ENCODE peak calls at places on chromosomes 11 and 22, in ten cellular contexts. One of them, this sample, is unnamed.

GRCh38 chr11:132911186-132911585 is 621.1 kb downstream of the OPCML start:
- DNase-seq in stomach: no peak
- DNase-seq in heart left ventricle: no peak
- DNase-seq in body of pancreas: no peak
- DNase-seq in endothelial cell of umbilical vein: no peak
- DNase-seq in HCT116: no peak
- DNase-seq in IMR-90: peak; percentile 58
- DNase-seq in suprapubic skin: no peak
- DNase-seq in breast epithelium: no peak
- DNase-seq in uterus: no peak
- DNase-seq in this sample: no peak

GRCh38 chr11:108592591-108593213 is 866 bp downstream of the EXPH5 start:
- DNase-seq in stomach: peak; percentile 37
- DNase-seq in heart left ventricle: no peak
- DNase-seq in body of pancreas: peak; percentile 42
- DNase-seq in endothelial cell of umbilical vein: no peak
- DNase-seq in HCT116: no peak
- DNase-seq in IMR-90: no peak
- DNase-seq in suprapubic skin: no peak
- DNase-seq in breast epithelium: no peak
- DNase-seq in uterus: no peak
- DNase-seq in this sample: peak; percentile 56

GRCh38 chr11:36507824-36508489 is 2.1 kb downstream of the TRAF6 start:
- DNase-seq in stomach: no peak
- DNase-seq in heart left ventricle: no peak
- DNase-seq in body of pancreas: peak; percentile 32
- DNase-seq in endothelial cell of umbilical vein: no peak
- DNase-seq in HCT116: no peak
- DNase-seq in IMR-90: no peak
- DNase-seq in suprapubic skin: no peak
- DNase-seq in breast epithelium: no peak
- DNase-seq in uterus: no peak
- DNase-seq in this sample: no peak

GRCh38 chr11:117833401-117833891 is 8.9 kb upstream of the FXYD2 start:
- DNase-seq in stomach: peak; percentile 75
- DNase-seq in heart left ventricle: peak; percentile 7
- DNase-seq in body of pancreas: peak; percentile 91
- DNase-seq in endothelial cell of umbilical vein: no peak
- DNase-seq in HCT116: no peak
- DNase-seq in IMR-90: no peak
- DNase-seq in suprapubic skin: peak; percentile 64
- DNase-seq in breast epithelium: peak; percentile 88
- DNase-seq in uterus: peak; percentile 34
- DNase-seq in this sample: peak; percentile 88

GRCh38 chr11:73999581-74000306 is 9.1 kb downstream of the UCP3 start:
- DNase-seq in stomach: no peak
- DNase-seq in heart left ventricle: no peak
- DNase-seq in body of pancreas: no peak
- DNase-seq in endothelial cell of umbilical vein: no peak
- DNase-seq in HCT116: no peak
- DNase-seq in IMR-90: no peak
- DNase-seq in suprapubic skin: peak; percentile 8
- DNase-seq in breast epithelium: no peak
- DNase-seq in uterus: no peak
- DNase-seq in this sample: no peak

GRCh38 chr22:46795845-46796565 is 33.6 kb downstream of the TBC1D22A start:
- DNase-seq in stomach: no peak
- DNase-seq in heart left ventricle: no peak
- DNase-seq in body of pancreas: no peak
- DNase-seq in endothelial cell of umbilical vein: no peak
- DNase-seq in HCT116: no peak
- DNase-seq in IMR-90: no peak
- DNase-seq in suprapubic skin: no peak
- DNase-seq in breast epithelium: peak; percentile 7
- DNase-seq in uterus: no peak
- DNase-seq in this sample: no peak

GRCh38 chr22:47001288-47001687 is 238.8 kb downstream of the TBC1D22A start:
- DNase-seq in stomach: no peak
- DNase-seq in heart left ventricle: no peak
- DNase-seq in body of pancreas: no peak
- DNase-seq in endothelial cell of umbilical vein: no peak
- DNase-seq in HCT116: no peak
- DNase-seq in IMR-90: no peak
- DNase-seq in suprapubic skin: peak; percentile 15
- DNase-seq in breast epithelium: no peak
- DNase-seq in uterus: no peak
- DNase-seq in this sample: no peak

GRCh38 chr11:68206211-68206610 is 6.9 kb downstream of the KMT5B start:
- DNase-seq in stomach: no peak
- DNase-seq in heart left ventricle: no peak
- DNase-seq in body of pancreas: no peak
- DNase-seq in endothelial cell of umbilical vein: peak; percentile 70
- DNase-seq in HCT116: peak; percentile 53
- DNase-seq in IMR-90: peak; percentile 69
- DNase-seq in suprapubic skin: no peak
- DNase-seq in breast epithelium: no peak
- DNase-seq in uterus: no peak
- DNase-seq in this sample: no peak

GRCh38 chr22:41300661-41301060 is 664 bp upstream of the ZC3H7B start:
- DNase-seq in stomach: no peak
- DNase-seq in heart left ventricle: no peak
- DNase-seq in body of pancreas: no peak
- DNase-seq in endothelial cell of umbilical vein: no peak
- DNase-seq in HCT116: no peak
- DNase-seq in IMR-90: no peak
- DNase-seq in suprapubic skin: no peak
- DNase-seq in breast epithelium: no peak
- DNase-seq in uterus: no peak
- DNase-seq in this sample: no peak

GRCh38 chr22:21758056-21758455 is 22.5 kb upstream of the YPEL1 start:
- DNase-seq in stomach: no peak
- DNase-seq in heart left ventricle: no peak
- DNase-seq in body of pancreas: no peak
- DNase-seq in endothelial cell of umbilical vein: peak; percentile 86
- DNase-seq in HCT116: no peak
- DNase-seq in IMR-90: no peak
- DNase-seq in suprapubic skin: no peak
- DNase-seq in breast epithelium: no peak
- DNase-seq in uterus: no peak
- DNase-seq in this sample: no peak

GRCh38 chr11:73429121-73429740 is 53.0 kb downstream of the RELT start:
- DNase-seq in stomach: no peak
- DNase-seq in heart left ventricle: no peak
- DNase-seq in body of pancreas: no peak
- DNase-seq in endothelial cell of umbilical vein: peak; percentile 15
- DNase-seq in HCT116: no peak
- DNase-seq in IMR-90: peak; percentile 75
- DNase-seq in suprapubic skin: no peak
- DNase-seq in breast epithelium: no peak
- DNase-seq in uterus: no peak
- DNase-seq in this sample: no peak

GRCh38 chr11:63839508-63840355 is 822 bp downstream of the MARK2 start:
- DNase-seq in stomach: peak; percentile 54
- DNase-seq in heart left ventricle: peak; percentile 33
- DNase-seq in body of pancreas: peak; percentile 56
- DNase-seq in endothelial cell of umbilical vein: peak; percentile 23
- DNase-seq in HCT116: no peak
- DNase-seq in IMR-90: no peak
- DNase-seq in suprapubic skin: peak; percentile 84
- DNase-seq in breast epithelium: no peak
- DNase-seq in uterus: peak; percentile 42
- DNase-seq in this sample: peak; percentile 51

GRCh38 chr22:37303821-37304274 is 21.5 kb downstream of the CYTH4 start:
- DNase-seq in stomach: no peak
- DNase-seq in heart left ventricle: no peak
- DNase-seq in body of pancreas: no peak
- DNase-seq in endothelial cell of umbilical vein: peak; percentile 78
- DNase-seq in HCT116: peak; percentile 42
- DNase-seq in IMR-90: peak; percentile 95
- DNase-seq in suprapubic skin: no peak
- DNase-seq in breast epithelium: no peak
- DNase-seq in uterus: no peak
- DNase-seq in this sample: no peak

GRCh38 chr11:71482216-71482615 is 29.2 kb downstream of the NADSYN1 start:
- DNase-seq in stomach: no peak
- DNase-seq in heart left ventricle: no peak
- DNase-seq in body of pancreas: no peak
- DNase-seq in endothelial cell of umbilical vein: no peak
- DNase-seq in HCT116: no peak
- DNase-seq in IMR-90: no peak
- DNase-seq in suprapubic skin: no peak
- DNase-seq in breast epithelium: no peak
- DNase-seq in uterus: no peak
- DNase-seq in this sample: no peak

GRCh38 chr11:10076458-10077141 is 217.4 kb downstream of the SBF2 start:
- DNase-seq in stomach: peak; percentile 47
- DNase-seq in heart left ventricle: peak; percentile 42
- DNase-seq in body of pancreas: peak; percentile 22
- DNase-seq in endothelial cell of umbilical vein: peak; percentile 28
- DNase-seq in HCT116: peak; percentile 19
- DNase-seq in IMR-90: peak; percentile 63
- DNase-seq in suprapubic skin: no peak
- DNase-seq in breast epithelium: no peak
- DNase-seq in uterus: no peak
- DNase-seq in this sample: peak; percentile 66

GRCh38 chr22:37634505-37635002 is 4.9 kb upstream of the SH3BP1 start:
- DNase-seq in stomach: no peak
- DNase-seq in heart left ventricle: no peak
- DNase-seq in body of pancreas: no peak
- DNase-seq in endothelial cell of umbilical vein: no peak
- DNase-seq in HCT116: no peak
- DNase-seq in IMR-90: no peak
- DNase-seq in suprapubic skin: peak; percentile 73
- DNase-seq in breast epithelium: no peak
- DNase-seq in uterus: no peak
- DNase-seq in this sample: no peak

GRCh38 chr22:43993072-43993760 is 30.9 kb upstream of the PARVB start:
- DNase-seq in stomach: peak; percentile 54
- DNase-seq in heart left ventricle: peak; percentile 38
- DNase-seq in body of pancreas: peak; percentile 26
- DNase-seq in endothelial cell of umbilical vein: peak; percentile 53
- DNase-seq in HCT116: peak; percentile 21
- DNase-seq in IMR-90: peak; percentile 64
- DNase-seq in suprapubic skin: no peak
- DNase-seq in breast epithelium: no peak
- DNase-seq in uterus: peak; percentile 47
- DNase-seq in this sample: no peak

GRCh38 chr11:107477820-107478219 is 20.2 kb upstream of the CWF19L2 start:
- DNase-seq in stomach: no peak
- DNase-seq in heart left ventricle: no peak
- DNase-seq in body of pancreas: no peak
- DNase-seq in endothelial cell of umbilical vein: no peak
- DNase-seq in HCT116: no peak
- DNase-seq in IMR-90: no peak
- DNase-seq in suprapubic skin: no peak
- DNase-seq in breast epithelium: no peak
- DNase-seq in uterus: no peak
- DNase-seq in this sample: no peak

GRCh38 chr22:30565341-30565740 is 9.1 kb downstream of the GAL3ST1 start:
- DNase-seq in stomach: no peak
- DNase-seq in heart left ventricle: no peak
- DNase-seq in body of pancreas: no peak
- DNase-seq in endothelial cell of umbilical vein: no peak
- DNase-seq in HCT116: no peak
- DNase-seq in IMR-90: peak; percentile 16
- DNase-seq in suprapubic skin: no peak
- DNase-seq in breast epithelium: no peak
- DNase-seq in uterus: no peak
- DNase-seq in this sample: no peak

GRCh38 chr11:46347637-46348311 is 511 bp downstream of the DGKZ start:
- DNase-seq in stomach: no peak
- DNase-seq in heart left ventricle: no peak
- DNase-seq in body of pancreas: peak; percentile 52
- DNase-seq in endothelial cell of umbilical vein: no peak
- DNase-seq in HCT116: no peak
- DNase-seq in IMR-90: no peak
- DNase-seq in suprapubic skin: no peak
- DNase-seq in breast epithelium: no peak
- DNase-seq in uterus: no peak
- DNase-seq in this sample: peak; percentile 70

GRCh38 chr22:43118024-43118849 is 7.7 kb downstream of the BIK start:
- DNase-seq in stomach: peak; percentile 72
- DNase-seq in heart left ventricle: no peak
- DNase-seq in body of pancreas: no peak
- DNase-seq in endothelial cell of umbilical vein: no peak
- DNase-seq in HCT116: no peak
- DNase-seq in IMR-90: no peak
- DNase-seq in suprapubic skin: no peak
- DNase-seq in breast epithelium: no peak
- DNase-seq in uterus: no peak
- DNase-seq in this sample: no peak

GRCh38 chr22:19146215-19146968 is 1.9 kb upstream of the ESS2 start:
- DNase-seq in stomach: no peak
- DNase-seq in heart left ventricle: no peak
- DNase-seq in body of pancreas: no peak
- DNase-seq in endothelial cell of umbilical vein: no peak
- DNase-seq in HCT116: no peak
- DNase-seq in IMR-90: no peak
- DNase-seq in suprapubic skin: no peak
- DNase-seq in breast epithelium: no peak
- DNase-seq in uterus: no peak
- DNase-seq in this sample: no peak
- H3K27me3 ChIP-seq in stomach: peaks cover 41% of the 10 kb centered on the region
- H3K27me3 ChIP-seq in heart left ventricle: peaks cover 33% of the 10 kb centered on the region
- H3K27me3 ChIP-seq in body of pancreas: no peaks in the 10 kb centered on the region
- H3K27me3 ChIP-seq in endothelial cell of umbilical vein: peaks cover 37% of the 10 kb centered on the region
- H3K27me3 ChIP-seq in HCT116: no peaks in the 10 kb centered on the region
- H3K27me3 ChIP-seq in IMR-90: peaks cover 39% of the 10 kb centered on the region
- H3K27me3 ChIP-seq in suprapubic skin: peaks cover 37% of the 10 kb centered on the region
- H3K27me3 ChIP-seq in breast epithelium: peaks cover 7% of the 10 kb centered on the region
- H3K27me3 ChIP-seq in uterus: peaks cover 5% of the 10 kb centered on the region
- H3K27me3 ChIP-seq in this sample: peaks cover 19% of the 10 kb centered on the region

GRCh38 chr11:65506770-65507485 is 8.1 kb downstream of the MALAT1 start:
- DNase-seq in stomach: peak; percentile 56
- DNase-seq in heart left ventricle: peak; percentile 39
- DNase-seq in body of pancreas: peak; percentile 52
- DNase-seq in endothelial cell of umbilical vein: peak; percentile 61
- DNase-seq in HCT116: peak; percentile 91
- DNase-seq in IMR-90: peak; percentile 95
- DNase-seq in suprapubic skin: peak; percentile 62
- DNase-seq in breast epithelium: peak; percentile 62
- DNase-seq in uterus: no peak
- DNase-seq in this sample: no peak
- TF ChIP-seq POLR2A in stomach: no peak
- TF ChIP-seq POLR2A in heart left ventricle: peak; percentile 35
- TF ChIP-seq POLR2A in body of pancreas: peak; percentile 59
- TF ChIP-seq POLR2A in endothelial cell of umbilical vein: peak; percentile 87
- TF ChIP-seq POLR2A in HCT116: peak; percentile 54
- TF ChIP-seq POLR2A in IMR-90: no peak
- TF ChIP-seq POLR2A in suprapubic skin: peak; percentile 42
- TF ChIP-seq POLR2A in breast epithelium: peak; percentile 8
- TF ChIP-seq POLR2A in uterus: no peak
- TF ChIP-seq POLR2A in this sample: peak; percentile 73

GRCh38 chr11:75588067-75588481 is 26.0 kb downstream of the SERPINH1 start:
- DNase-seq in stomach: no peak
- DNase-seq in heart left ventricle: no peak
- DNase-seq in body of pancreas: peak; percentile 37
- DNase-seq in endothelial cell of umbilical vein: no peak
- DNase-seq in HCT116: no peak
- DNase-seq in IMR-90: no peak
- DNase-seq in suprapubic skin: no peak
- DNase-seq in breast epithelium: no peak
- DNase-seq in uterus: no peak
- DNase-seq in this sample: peak; percentile 79
- H3K27me3 ChIP-seq in stomach: no peaks in the 10 kb centered on the region
- H3K27me3 ChIP-seq in heart left ventricle: no peaks in the 10 kb centered on the region
- H3K27me3 ChIP-seq in body of pancreas: no peaks in the 10 kb centered on the region
- H3K27me3 ChIP-seq in endothelial cell of umbilical vein: no peaks in the 10 kb centered on the region
- H3K27me3 ChIP-seq in HCT116: peaks cover 2% of the 10 kb centered on the region
- H3K27me3 ChIP-seq in IMR-90: peaks cover 7% of the 10 kb centered on the region
- H3K27me3 ChIP-seq in suprapubic skin: no peaks in the 10 kb centered on the region
- H3K27me3 ChIP-seq in breast epithelium: no peaks in the 10 kb centered on the region
- H3K27me3 ChIP-seq in uterus: no peaks in the 10 kb centered on the region
- H3K27me3 ChIP-seq in this sample: no peaks in the 10 kb centered on the region

GRCh38 chr11:65432133-65432650 is 9.6 kb downstream of the NEAT1 start:
- DNase-seq in stomach: no peak
- DNase-seq in heart left ventricle: no peak
- DNase-seq in body of pancreas: no peak
- DNase-seq in endothelial cell of umbilical vein: peak; percentile 26
- DNase-seq in HCT116: no peak
- DNase-seq in IMR-90: peak; percentile 34
- DNase-seq in suprapubic skin: no peak
- DNase-seq in breast epithelium: no peak
- DNase-seq in uterus: no peak
- DNase-seq in this sample: no peak
- TF ChIP-seq POLR2A in stomach: no peak
- TF ChIP-seq POLR2A in heart left ventricle: no peak
- TF ChIP-seq POLR2A in body of pancreas: no peak
- TF ChIP-seq POLR2A in endothelial cell of umbilical vein: no peak
- TF ChIP-seq POLR2A in HCT116: no peak
- TF ChIP-seq POLR2A in IMR-90: no peak
- TF ChIP-seq POLR2A in suprapubic skin: no peak
- TF ChIP-seq POLR2A in breast epithelium: no peak
- TF ChIP-seq POLR2A in uterus: no peak
- TF ChIP-seq POLR2A in this sample: no peak

This sample was measured in right lobe of liver.